ENCODE peak calls at places on chromosomes 2 and 18, in eight cellular contexts. P is endothelial cell of umbilical vein, W is heart left ventricle, U is tibial nerve, V is A549, M is IMR-90, E is uterus, B is Peyer's patch. N is an unnamed sample.

GRCh38 chr2:138827426-138828054 is 47.4 kb upstream of the NXPH2 start:
- DNase-seq in P (peak; percentile 66), W (no peak), U (no peak), V (peak; percentile 74), M (peak; percentile 68), E (no peak), B (no peak), N (peak; percentile 10)

GRCh38 chr2:104897515-104898184 is 43.7 kb downstream of the POU3F3 start:
- DNase-seq in P (no peak), W (no peak), U (no peak), V (no peak), M (peak; percentile 25), E (no peak), B (no peak), N (no peak)

GRCh38 chr2:16258350-16258749 is 318.0 kb downstream of the MYCN start:
- DNase-seq in P (no peak), W (no peak), U (no peak), V (no peak), M (no peak), E (no peak), B (no peak), N (no peak)

GRCh38 chr18:47912794-47913594 is 17.5 kb downstream of the SMAD2 start:
- DNase-seq in P (no peak), W (no peak), U (no peak), V (no peak), M (no peak), E (no peak), B (no peak), N (no peak)

GRCh38 chr18:47436871-47437270 is 185.4 kb upstream of the SKOR2 start:
- DNase-seq in P (no peak), W (no peak), U (no peak), V (no peak), M (no peak), E (no peak), B (no peak), N (no peak)

GRCh38 chr18:22846088-22846683 is 86.9 kb upstream of the RBBP8 start:
- DNase-seq in P (peak; percentile 22), W (no peak), U (no peak), V (peak; percentile 21), M (peak; percentile 25), E (no peak), B (no peak), N (peak; percentile 20)

GRCh38 chr2:237694423-237695194 is 67.2 kb downstream of the LRRFIP1 start:
- DNase-seq in P (no peak), W (peak; percentile 47), U (no peak), V (no peak), M (no peak), E (peak; percentile 24), B (peak; percentile 30), N (no peak)

GRCh38 chr2:70959271-70959761 is 19.1 kb upstream of the ANKRD53 start:
- DNase-seq in P (no peak), W (no peak), U (no peak), V (no peak), M (no peak), E (no peak), B (no peak), N (no peak)

GRCh38 chr18:71902482-71902881 is 641.7 kb downstream of the CBLN2 start:
- DNase-seq in P (no peak), W (no peak), U (no peak), V (no peak), M (no peak), E (no peak), B (no peak), N (no peak)

GRCh38 chr2:45067859-45068642 is 58.8 kb upstream of the SIX2 start:
- DNase-seq in P (no peak), W (no peak), U (no peak), V (no peak), M (no peak), E (no peak), B (no peak), N (no peak)

GRCh38 chr2:55876425-55877084 is 47.0 kb downstream of the EFEMP1 start:
- DNase-seq in P (no peak), W (no peak), U (no peak), V (no peak), M (no peak), E (no peak), B (no peak), N (no peak)

GRCh38 chr2:62379576-62379975 is 126.4 kb downstream of the TMEM17 start:
- DNase-seq in P (peak; percentile 83), W (no peak), U (no peak), V (no peak), M (no peak), E (no peak), B (no peak), N (no peak)

GRCh38 chr2:210577263-210578071 is 21.1 kb downstream of the CPS1 start:
- DNase-seq in P (peak; percentile 45), W (no peak), U (no peak), V (peak; percentile 56), M (peak; percentile 59), E (no peak), B (no peak), N (no peak)

GRCh38 chr2:200305797-200306718 is at the start of gene SPATS2L:
- DNase-seq in P (peak; percentile 71), W (peak; percentile 88), U (peak; percentile 62), V (peak; percentile 87), M (peak; percentile 86), E (peak; percentile 77), B (peak; percentile 33), N (peak; percentile 83)
- TF ChIP-seq POLR2A in P (peak; percentile 74), W (no peak), U (peak; percentile 63), V (peak; percentile 83), M (peak; percentile 68), E (peak; percentile 33), B (peak; percentile 60), N (peak; percentile 48)

GRCh38 chr18:77148289-77148688 is 15.7 kb upstream of the MBP start:
- DNase-seq in P (no peak), W (no peak), U (no peak), V (no peak), M (no peak), E (no peak), B (no peak), N (no peak)

GRCh38 chr18:77155031-77155430 is 22.4 kb upstream of the MBP start:
- DNase-seq in P (no peak), W (no peak), U (no peak), V (no peak), M (no peak), E (no peak), B (no peak), N (no peak)

GRCh38 chr18:77157312-77157711 is 24.7 kb upstream of the MBP start:
- DNase-seq in P (no peak), W (no peak), U (no peak), V (no peak), M (no peak), E (no peak), B (no peak), N (no peak)

GRCh38 chr18:77147418-77147852 is 14.9 kb upstream of the MBP start:
- DNase-seq in P (peak; percentile 44), W (no peak), U (no peak), V (no peak), M (peak; percentile 52), E (no peak), B (no peak), N (no peak)

GRCh38 chr18:77151791-77152517 is 19.4 kb upstream of the MBP start:
- DNase-seq in P (no peak), W (no peak), U (no peak), V (no peak), M (no peak), E (no peak), B (peak; percentile 49), N (no peak)
- H3K4me1 ChIP-seq in P (peaks cover 5% of the 10 kb centered on the region), W (peaks cover 14% of the 10 kb centered on the region), U (no peaks in the 10 kb centered on the region), V (no peaks in the 10 kb centered on the region), M (no peaks in the 10 kb centered on the region), E (no peaks in the 10 kb centered on the region), B (peaks cover 4% of the 10 kb centered on the region), N (no peaks in the 10 kb centered on the region)

GRCh38 chr2:165793779-165794519 is at the start of gene GALNT3:
- DNase-seq in P (no peak), W (peak; percentile 21), U (no peak), V (no peak), M (no peak), E (peak; percentile 14), B (peak; percentile 46), N (peak; percentile 92)
- TF ChIP-seq POLR2A in P (no peak), W (no peak), U (no peak), V (no peak), M (no peak), E (no peak), B (peak; percentile 96), N (peak; percentile 92)

DNA sequence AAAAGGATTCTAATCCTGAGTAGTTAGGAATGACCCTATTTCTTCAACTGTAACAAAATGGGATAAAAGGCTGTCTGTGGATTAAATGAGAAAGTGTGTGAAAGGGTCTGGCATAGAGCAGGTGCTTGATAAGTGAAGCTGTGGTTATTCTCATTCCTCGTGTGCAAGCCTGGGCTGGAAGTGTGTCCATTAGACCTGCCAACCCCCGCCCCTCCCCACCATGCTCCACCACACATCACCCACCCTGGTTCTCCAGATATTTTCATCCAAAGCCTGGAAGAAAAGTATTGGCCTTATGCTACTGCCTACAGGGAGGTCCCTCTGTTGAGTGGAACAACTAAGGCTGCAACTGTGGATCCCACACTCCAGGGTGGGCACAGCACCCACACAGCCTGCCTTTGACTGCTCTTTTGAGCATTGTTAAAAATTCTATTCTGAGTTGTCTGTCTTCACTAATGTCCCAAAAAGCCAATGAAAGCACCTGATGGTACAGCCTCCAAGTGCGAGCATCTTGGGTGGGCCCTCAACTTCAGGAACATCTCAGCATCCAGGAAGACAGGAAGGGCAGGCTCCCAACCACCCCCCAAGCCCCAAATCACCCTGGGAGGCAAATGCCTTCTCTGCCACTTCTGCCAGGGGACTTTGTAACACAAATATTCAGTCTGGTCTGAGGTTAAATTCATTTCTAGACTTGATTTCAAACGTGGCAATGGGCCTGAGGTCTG is 102.8 kb upstream of the PPP1CB start:
- DNase-seq in P (no peak), W (no peak), U (no peak), V (no peak), M (no peak), E (no peak), B (no peak), N (no peak)
- H3K4me1 ChIP-seq in P (peaks cover 19% of the 10 kb centered on the region), W (peaks cover 14% of the 10 kb centered on the region), U (no peaks in the 10 kb centered on the region), V (peaks cover 18% of the 10 kb centered on the region), M (peaks cover 10% of the 10 kb centered on the region), E (no peaks in the 10 kb centered on the region), B (peaks cover 3% of the 10 kb centered on the region), N (no peaks in the 10 kb centered on the region)

GRCh38 chr2:235416816-235417499 is 76.9 kb upstream of the AGAP1 start:
- DNase-seq in P (no peak), W (no peak), U (no peak), V (peak; percentile 48), M (peak; percentile 12), E (no peak), B (no peak), N (no peak)

GRCh38 chr2:235418918-235419317 is 74.9 kb upstream of the AGAP1 start:
- DNase-seq in P (no peak), W (no peak), U (no peak), V (no peak), M (no peak), E (no peak), B (no peak), N (no peak)

GRCh38 chr2:235411905-235412304 is 81.9 kb upstream of the AGAP1 start:
- DNase-seq in P (no peak), W (no peak), U (no peak), V (no peak), M (no peak), E (no peak), B (no peak), N (no peak)

GRCh38 chr2:235414422-235414821 is 79.4 kb upstream of the AGAP1 start:
- DNase-seq in P (no peak), W (peak; percentile 70), U (no peak), V (no peak), M (no peak), E (no peak), B (no peak), N (no peak)

GRCh38 chr2:235413084-235413483 is 80.8 kb upstream of the AGAP1 start:
- DNase-seq in P (no peak), W (no peak), U (no peak), V (no peak), M (no peak), E (no peak), B (no peak), N (no peak)
- TF ChIP-seq POLR2A in P (no peak), W (no peak), U (no peak), V (no peak), M (no peak), E (no peak), B (no peak), N (no peak)